ENCODE peak calls at places on chromosomes 1 and 21, in nine cellular contexts. S is DMS153; U is activated CD4-positive, alpha-beta memory T cell treated with anti-CD3 and anti-CD28 coated beads, Interleukin-2, amount 10 ng/mL, durations not matched to agents 7 days and 5 days; B is stimulated activated naive B cell treated with anti-CD40 and anti-IgM and Interleukin-4, amounts not matched to agents 10 μg/mL and 1 μg/mL and 100 μg/mL, for 72 hours; Z is K562; K is left colon; P is activated CD8-positive, alpha-beta memory T cell treated with anti-CD3 and anti-CD28 coated beads for 1 hour; Q is NCI-H345; O is AG08395. J is an unnamed sample.
A peak's percentile ranks its signal among the peaks of the same experiment; 100 is the strongest.

GRCh38 chr1:73033637-73034036 is 751.3 kb upstream of the NEGR1 start:
- DNase-seq in S (no peak), U (no peak), B (no peak), Z (no peak), K (no peak), P (no peak), Q (no peak), O (no peak), J (no peak)

GRCh38 chr1:46302091-46303037 is 1.1 kb downstream of the LRRC41 start:
- DNase-seq in S (peak; percentile 31), U (peak; percentile 60), B (peak; percentile 59), Z (peak; percentile 76), K (peak; percentile 53), P (no peak), Q (peak; percentile 39), O (peak; percentile 53), J (peak; percentile 36)

GRCh38 chr1:112105557-112105956 is 116.1 kb upstream of the KCND3 start:
- DNase-seq in S (no peak), U (no peak), B (no peak), Z (no peak), K (no peak), P (no peak), Q (no peak), O (no peak), J (no peak)

GRCh38 chr1:247228133-247228532 is 27.7 kb upstream of the VN1R5 start:
- DNase-seq in S (no peak), U (no peak), B (no peak), Z (no peak), K (no peak), P (no peak), Q (no peak), O (no peak), J (peak; percentile 71)

GRCh38 chr1:245353915-245354775 is 199.4 kb downstream of the KIF26B start:
- DNase-seq in S (no peak), U (no peak), B (no peak), Z (no peak), K (no peak), P (no peak), Q (no peak), O (no peak), J (no peak)

GRCh38 chr1:32240140-32240951 is 6.7 kb upstream of the FAM167B start:
- DNase-seq in S (peak; percentile 97), U (peak; percentile 54), B (no peak), Z (no peak), K (peak; percentile 83), P (peak; percentile 48), Q (peak; percentile 94), O (peak; percentile 55), J (peak; percentile 11)

GRCh38 chr21:20882462-20883415 is 115.5 kb upstream of the NCAM2 start:
- DNase-seq in S (peak; percentile 43), U (no peak), B (no peak), Z (peak; percentile 23), K (no peak), P (no peak), Q (peak; percentile 50), O (peak; percentile 30), J (peak; percentile 41)

GRCh38 chr1:88695781-88696180 is 11.7 kb downstream of the PKN2 start:
- DNase-seq in S (no peak), U (no peak), B (no peak), Z (no peak), K (no peak), P (no peak), Q (no peak), O (no peak), J (no peak)

GRCh38 chr1:222618880-222619321 is 1.0 kb downstream of the MIA3 start:
- DNase-seq in S (no peak), U (peak; percentile 20), B (no peak), Z (peak; percentile 44), K (no peak), P (no peak), Q (peak; percentile 28), O (peak; percentile 23), J (no peak)

GRCh38 chr1:174191255-174191906 is 32.1 kb downstream of the RABGAP1L start:
- DNase-seq in S (no peak), U (no peak), B (no peak), Z (no peak), K (no peak), P (no peak), Q (no peak), O (peak; percentile 74), J (no peak)

GRCh38 chr1:88609051-88609450 is 75.0 kb upstream of the PKN2 start:
- DNase-seq in S (peak; percentile 5), U (no peak), B (no peak), Z (no peak), K (no peak), P (no peak), Q (peak; percentile 86), O (no peak), J (no peak)

GRCh38 chr21:27795418-27795817 is 828.5 kb upstream of the ADAMTS5 start:
- DNase-seq in S (no peak), U (no peak), B (no peak), Z (no peak), K (no peak), P (no peak), Q (no peak), O (no peak), J (no peak)

GRCh38 chr1:44040418-44040817 is 9.2 kb upstream of the SLC6A9 start:
- DNase-seq in S (no peak), U (no peak), B (no peak), Z (no peak), K (no peak), P (no peak), Q (no peak), O (no peak), J (peak; percentile 18)

GRCh38 chr1:39142394-39143060 is 62.0 kb upstream of the MACF1 start:
- DNase-seq in S (peak; percentile 89), U (no peak), B (no peak), Z (no peak), K (no peak), P (no peak), Q (peak; percentile 19), O (no peak), J (no peak)

GRCh38 chr1:90761156-90761555 is 44.1 kb upstream of the BARHL2 start:
- DNase-seq in S (no peak), U (no peak), B (no peak), Z (no peak), K (no peak), P (no peak), Q (no peak), O (no peak), J (no peak)

GRCh38 chr1:245330951-245331350 is 176.2 kb downstream of the KIF26B start:
- DNase-seq in S (no peak), U (no peak), B (no peak), Z (no peak), K (no peak), P (no peak), Q (no peak), O (no peak), J (no peak)

GRCh38 chr21:43193651-43194302 is 25.0 kb downstream of the CRYAA start:
- DNase-seq in S (no peak), U (peak; percentile 16), B (peak; percentile 47), Z (no peak), K (peak; percentile 23), P (no peak), Q (no peak), O (peak; percentile 83), J (peak; percentile 77)

GRCh38 chr1:160177231-160177630 is 13.1 kb upstream of the CASQ1 start:
- DNase-seq in S (no peak), U (no peak), B (no peak), Z (no peak), K (no peak), P (no peak), Q (no peak), O (no peak), J (no peak)

GRCh38 chr1:246931549-246932365 is at the start of gene AHCTF1:
- DNase-seq in S (peak; percentile 99), U (peak; percentile 94), B (peak; percentile 99), Z (peak; percentile 95), K (peak; percentile 96), P (peak; percentile 90), Q (peak; percentile 99), O (peak; percentile 98), J (peak; percentile 95)

GRCh38 chr1:47948126-47948525 is 49.1 kb downstream of the TRABD2B start:
- DNase-seq in S (peak; percentile 65), U (no peak), B (no peak), Z (no peak), K (no peak), P (no peak), Q (peak; percentile 17), O (no peak), J (no peak)

GRCh38 chr1:180571832-180572636 is 13.3 kb downstream of the OVAAL start:
- DNase-seq in S (peak; percentile 40), U (no peak), B (no peak), Z (no peak), K (no peak), P (no peak), Q (no peak), O (no peak), J (peak; percentile 75)

GRCh38 chr1:78839704-78840277 is 166.7 kb downstream of the ADGRL4 start:
- DNase-seq in S (no peak), U (no peak), B (no peak), Z (peak; percentile 12), K (no peak), P (no peak), Q (peak; percentile 55), O (peak; percentile 22), J (peak; percentile 19)

GRCh38 chr1:18299441-18300338 is 181.0 kb upstream of the KLHDC7A start:
- DNase-seq in S (peak; percentile 88), U (peak; percentile 17), B (no peak), Z (peak; percentile 80), K (no peak), P (no peak), Q (peak; percentile 30), O (no peak), J (no peak)

GRCh38 chr1:154819628-154820590 is 50.2 kb downstream of the KCNN3 start:
- DNase-seq in S (no peak), U (no peak), B (peak; percentile 15), Z (peak; percentile 66), K (no peak), P (no peak), Q (peak; percentile 17), O (peak; percentile 33), J (peak; percentile 88)

GRCh38 chr1:2967881-2968280 is 53.4 kb upstream of the ACTRT2 start:
- DNase-seq in S (no peak), U (no peak), B (no peak), Z (no peak), K (no peak), P (no peak), Q (no peak), O (no peak), J (no peak)

GRCh38 chr1:155086182-155086741 is 7.6 kb downstream of the EFNA3 start:
- DNase-seq in S (peak; percentile 37), U (peak; percentile 85), B (peak; percentile 76), Z (peak; percentile 80), K (peak; percentile 52), P (peak; percentile 49), Q (peak; percentile 86), O (peak; percentile 69), J (peak; percentile 40)

GRCh38 chr1:240508950-240509349 is 103.0 kb downstream of the GREM2 start:
- DNase-seq in S (no peak), U (no peak), B (no peak), Z (no peak), K (no peak), P (no peak), Q (no peak), O (peak; percentile 37), J (no peak)

GRCh38 chr1:64550505-64550904 is 80.6 kb downstream of the CACHD1 start:
- DNase-seq in S (peak; percentile 87), U (no peak), B (no peak), Z (no peak), K (no peak), P (no peak), Q (peak; percentile 72), O (no peak), J (no peak)

GRCh38 chr1:89995595-89996397 is 886 bp downstream of the ZNF326 start:
- DNase-seq in S (no peak), U (no peak), B (no peak), Z (no peak), K (no peak), P (no peak), Q (no peak), O (no peak), J (peak; percentile 38)

GRCh38 chr1:19606817-19607706 is 37.0 kb upstream of the NBL1 start:
- DNase-seq in S (no peak), U (peak; percentile 76), B (no peak), Z (no peak), K (no peak), P (peak; percentile 28), Q (no peak), O (no peak), J (no peak)

GRCh38 chr1:197692965-197693364 is 82.3 kb downstream of the DENND1B start:
- DNase-seq in S (no peak), U (no peak), B (no peak), Z (no peak), K (no peak), P (no peak), Q (peak; percentile 11), O (peak; percentile 5), J (peak; percentile 18)

J was measured in MV-4-11.